ENCODE peak calls at places on chromosomes 4 and X, in ten cellular contexts. U is Peyer's patch, O is sigmoid colon, V is uterus, N is IMR-90, R is spleen, K is heart left ventricle, J is H1, E is prostate gland, Z is suprapubic skin. B is an unnamed sample.

GRCh38 chr4:143668930-143669553 is 31.4 kb downstream of the FREM3 start:
- DNase-seq in U (no peak), O (no peak), V (no peak), N (no peak), R (no peak), K (no peak), J (no peak), E (no peak), Z (no peak), B (no peak)

GRCh38 chr4:109462802-109463201 is 29.2 kb downstream of the SEC24B start:
- DNase-seq in U (no peak), O (no peak), V (no peak), N (no peak), R (no peak), K (no peak), J (no peak), E (no peak), Z (no peak), B (no peak)

GRCh38 chr4:176830971-176831370 is 38.2 kb upstream of the VEGFC start:
- DNase-seq in U (no peak), O (no peak), V (no peak), N (peak), R (no peak), K (no peak), J (no peak), E (no peak), Z (no peak), B (no peak)

GRCh38 chrX:350148-350533 is 31.5 kb upstream of the GTPBP6 start:
- DNase-seq in U (no peak), O (no peak), V (no peak), N (no peak), R (peak), K (no peak), J (no peak), E (no peak), Z (no peak), B (no peak)

GRCh38 chrX:106995678-106996077 is 4.3 kb downstream of the MORC4 start:
- DNase-seq in U (no peak), O (no peak), V (no peak), N (no peak), R (no peak), K (no peak), J (no peak), E (no peak), Z (no peak), B (peak)

GRCh38 chrX:15911729-15912550 is 57.3 kb upstream of the AP1S2 start:
- DNase-seq in U (no peak), O (no peak), V (no peak), N (no peak), R (no peak), K (no peak), J (no peak), E (no peak), Z (no peak), B (no peak)

GRCh38 chr4:41394362-41394960 is 137.7 kb downstream of the UCHL1 start:
- DNase-seq in U (no peak), O (no peak), V (no peak), N (no peak), R (no peak), K (no peak), J (no peak), E (no peak), Z (no peak), B (no peak)

GRCh38 chr4:187617117-187617516 is 378.5 kb upstream of the ZFP42 start:
- DNase-seq in U (no peak), O (no peak), V (no peak), N (peak), R (no peak), K (no peak), J (no peak), E (no peak), Z (no peak), B (no peak)

GRCh38 chr4:11438647-11439046 is 10.0 kb upstream of the HS3ST1 start:
- DNase-seq in U (no peak), O (no peak), V (no peak), N (no peak), R (no peak), K (no peak), J (no peak), E (peak), Z (no peak), B (no peak)

GRCh38 chr4:47510036-47510435 is 25.0 kb downstream of the ATP10D start:
- DNase-seq in U (no peak), O (no peak), V (no peak), N (no peak), R (no peak), K (no peak), J (no peak), E (no peak), Z (no peak), B (no peak)

GRCh38 chr4:20506827-20507226 is 193.4 kb upstream of the PACRGL start:
- DNase-seq in U (no peak), O (no peak), V (no peak), N (peak), R (no peak), K (no peak), J (no peak), E (no peak), Z (no peak), B (no peak)

GRCh38 chr4:3111461-3111860 is 37.0 kb downstream of the HTT start:
- DNase-seq in U (no peak), O (no peak), V (no peak), N (peak), R (no peak), K (no peak), J (no peak), E (no peak), Z (no peak), B (no peak)

GRCh38 chrX:109352121-109352556 is 129.7 kb downstream of the GUCY2F start:
- DNase-seq in U (no peak), O (no peak), V (no peak), N (no peak), R (no peak), K (no peak), J (no peak), E (no peak), Z (no peak), B (peak)

GRCh38 chr4:81405900-81406401 is 65.8 kb downstream of the RASGEF1B start:
- DNase-seq in U (no peak), O (no peak), V (peak), N (peak), R (no peak), K (no peak), J (no peak), E (peak), Z (no peak), B (peak)

GRCh38 chr4:11471613-11472012 is 42.9 kb upstream of the HS3ST1 start:
- DNase-seq in U (peak), O (peak), V (no peak), N (no peak), R (peak), K (no peak), J (no peak), E (no peak), Z (no peak), B (no peak)

GRCh38 chr4:124854968-124855367 is 142.4 kb upstream of the ANKRD50 start:
- DNase-seq in U (no peak), O (no peak), V (no peak), N (peak), R (no peak), K (no peak), J (no peak), E (no peak), Z (no peak), B (no peak)

DNA sequence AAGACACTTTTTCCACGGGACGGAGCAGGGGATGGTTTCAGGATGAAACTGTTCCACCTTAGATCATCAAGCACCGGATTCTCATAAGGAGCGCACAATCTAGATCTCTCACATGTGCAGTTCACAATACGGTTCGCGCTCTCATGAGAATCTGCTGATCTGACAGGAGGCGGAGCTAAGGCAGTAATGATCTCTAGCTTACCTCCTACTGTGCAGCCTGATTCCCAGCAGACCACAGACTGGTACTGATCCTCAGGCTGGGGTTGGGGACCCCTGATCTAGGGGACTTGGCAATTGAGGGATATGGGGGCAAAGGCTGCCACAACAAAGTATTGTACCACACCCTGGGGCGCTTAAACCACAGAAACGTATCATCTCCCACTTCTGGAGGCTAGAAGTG is 25.7 kb downstream of the ZNF185 start:
- DNase-seq in U (no peak), O (no peak), V (no peak), N (no peak), R (no peak), K (no peak), J (no peak), E (no peak), Z (no peak), B (no peak)
- TF ChIP-seq POLR2A in U (no peak), O (no peak), V (no peak), N (no peak), R (no peak), K (no peak), J (no peak), E (no peak), Z (no peak), B (no peak)

GRCh38 chr4:183986645-183987528 is 81.8 kb downstream of the STOX2 start:
- DNase-seq in U (no peak), O (no peak), V (no peak), N (no peak), R (no peak), K (no peak), J (no peak), E (no peak), Z (no peak), B (no peak)

GRCh38 chr4:183989471-183989870 is 84.4 kb downstream of the STOX2 start:
- DNase-seq in U (no peak), O (no peak), V (no peak), N (peak), R (no peak), K (no peak), J (no peak), E (no peak), Z (no peak), B (no peak)

GRCh38 chr4:183987529-183987946 is 82.4 kb downstream of the STOX2 start:
- DNase-seq in U (peak), O (peak), V (peak), N (peak), R (no peak), K (peak), J (no peak), E (peak), Z (no peak), B (peak)

GRCh38 chr4:183988874-183989273 is 83.8 kb downstream of the STOX2 start:
- DNase-seq in U (no peak), O (no peak), V (no peak), N (no peak), R (no peak), K (no peak), J (no peak), E (no peak), Z (no peak), B (no peak)

GRCh38 chr4:183987987-183988392 is 82.9 kb downstream of the STOX2 start:
- DNase-seq in U (peak), O (peak), V (peak), N (peak), R (no peak), K (peak), J (no peak), E (peak), Z (no peak), B (peak)
- TF ChIP-seq POLR2A in U (no peak), O (no peak), V (peak), N (peak), R (no peak), K (peak), J (no peak), E (peak), Z (no peak), B (no peak)

DNA sequence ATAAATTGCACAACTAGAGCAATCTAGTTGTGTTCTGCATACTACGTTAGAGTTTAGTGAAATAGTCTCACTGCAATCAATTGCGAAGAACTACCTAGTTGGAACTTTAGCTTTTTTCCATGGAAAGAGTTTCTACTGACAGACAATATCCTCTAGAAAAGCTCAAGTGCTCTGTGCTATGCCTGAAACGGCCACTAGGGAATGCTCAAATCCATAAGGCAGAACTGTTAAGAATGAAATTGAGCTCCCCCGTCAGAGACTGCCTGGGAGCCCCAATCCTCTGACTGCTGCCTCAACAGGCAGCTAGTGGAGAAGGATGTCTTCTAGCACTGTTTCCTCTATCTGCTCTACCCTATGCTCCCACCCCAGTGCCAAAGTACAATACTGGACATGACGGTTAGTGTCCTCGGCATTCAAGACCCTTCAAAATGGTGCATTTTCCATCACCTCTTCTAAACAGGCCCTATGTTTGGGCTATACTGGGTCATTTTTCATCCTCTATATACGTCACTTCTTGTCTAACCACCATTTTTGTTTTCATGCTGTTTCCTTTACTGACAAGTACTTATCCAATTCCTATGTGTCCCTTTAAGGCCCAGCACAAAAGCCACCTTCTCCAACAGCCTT is 35.3 kb downstream of the FRMD7 start:
- DNase-seq in U (peak), O (no peak), V (peak), N (peak), R (no peak), K (no peak), J (peak), E (peak), Z (no peak), B (peak)
- TF ChIP-seq POLR2A in U (no peak), O (no peak), V (no peak), N (no peak), R (no peak), K (no peak), J (no peak), E (no peak), Z (no peak), B (no peak)

DNA sequence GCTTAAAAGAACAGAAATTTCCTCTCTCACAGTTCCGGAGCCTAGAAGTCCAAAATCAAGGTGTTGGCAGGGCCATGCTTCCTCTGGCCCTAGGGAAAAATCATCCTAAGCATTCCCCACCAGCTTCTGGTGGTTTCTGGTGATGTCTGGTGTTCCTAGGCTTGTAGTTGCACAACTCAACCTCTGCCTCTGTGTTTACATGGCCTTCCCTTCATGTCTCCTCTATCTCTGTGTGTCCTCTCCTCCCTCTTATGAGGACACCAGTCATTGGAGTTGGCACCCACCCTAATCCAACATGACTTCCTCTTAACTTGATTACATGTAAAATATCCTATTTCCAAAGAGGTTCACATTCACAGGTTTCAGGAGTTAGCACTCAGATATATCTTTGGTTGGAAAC is 15.4 kb downstream of the LRP2BP start:
- DNase-seq in U (no peak), O (no peak), V (no peak), N (no peak), R (no peak), K (no peak), J (no peak), E (no peak), Z (no peak), B (no peak)
- TF ChIP-seq POLR2A in U (no peak), O (no peak), V (no peak), N (no peak), R (no peak), K (no peak), J (no peak), E (no peak), Z (no peak), B (no peak)

DNA sequence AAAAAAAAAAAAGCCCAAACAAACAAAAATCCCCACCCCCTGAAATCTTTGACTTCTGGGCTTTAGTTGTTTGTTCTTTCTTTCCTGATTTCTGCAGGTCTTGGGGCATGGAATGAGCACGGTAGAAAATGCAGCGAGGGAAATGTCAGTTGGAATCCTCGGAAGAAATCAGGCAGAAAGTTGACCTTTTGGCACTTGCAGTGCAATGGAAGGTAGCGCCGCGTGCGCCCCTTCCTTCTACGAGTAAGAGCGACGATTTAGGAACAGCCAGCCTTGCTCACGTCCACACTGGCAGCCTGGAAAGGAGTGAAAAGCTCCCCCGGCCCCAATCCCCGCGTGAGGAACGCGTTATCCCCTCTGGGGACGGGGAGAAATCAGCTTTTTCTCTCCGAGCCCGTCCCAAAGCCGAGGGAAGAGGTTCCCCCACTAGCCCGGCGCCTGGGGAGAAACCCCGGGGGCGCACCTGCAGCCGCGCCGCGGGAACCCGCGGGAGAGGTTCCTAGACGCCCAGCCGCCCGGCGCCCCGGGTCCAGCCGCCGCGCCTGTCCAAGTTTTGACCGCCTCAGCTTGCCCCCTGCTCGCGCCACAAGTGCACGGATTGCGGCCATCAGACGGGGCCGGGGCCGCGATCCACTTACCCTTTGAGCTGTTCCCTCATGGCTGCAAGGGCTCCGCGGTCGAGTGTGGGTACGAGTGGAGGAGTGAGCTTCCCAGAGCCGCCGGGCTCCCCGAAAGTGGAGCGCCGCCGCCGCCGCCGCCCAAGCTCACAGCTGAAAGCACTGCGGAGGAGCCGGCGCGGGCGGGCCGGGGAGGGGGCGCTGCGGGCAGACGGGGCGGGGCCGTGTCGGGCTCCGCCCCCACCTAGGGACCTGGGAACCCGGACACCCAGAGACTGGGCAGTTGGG is 194.6 kb upstream of the FTHL17 start:
- DNase-seq in U (peak), O (peak), V (peak), N (no peak), R (peak), K (peak), J (no peak), E (peak), Z (peak), B (peak)
- TF ChIP-seq POLR2A in U (no peak), O (no peak), V (no peak), N (no peak), R (no peak), K (peak), J (no peak), E (peak), Z (no peak), B (no peak)

GRCh38 chr4:986428-986948 is 356 bp upstream of the IDUA start:
- DNase-seq in U (no peak), O (no peak), V (no peak), N (no peak), R (no peak), K (no peak), J (no peak), E (no peak), Z (no peak), B (no peak)
- TF ChIP-seq POLR2A in U (no peak), O (peak), V (no peak), N (no peak), R (no peak), K (no peak), J (no peak), E (peak), Z (no peak), B (no peak)

B was measured in testis.